ENCODE peak calls at places on chromosomes 16 and 17, in nine cellular contexts. H is GM12892, M is GM12878, S is body of pancreas, L is esophagus squamous epithelium, F is suprapubic skin, Y is Peyer's patch, A is heart left ventricle, C is IMR-90. I is an unnamed sample.

GRCh38 chr17:57906910-57907309 is 48.3 kb downstream of the CUEDC1 start:
- DNase-seq in H (no peak), M (no peak), S (no peak), L (no peak), F (no peak), Y (no peak), A (no peak), C (no peak), I (no peak)

GRCh38 chr16:51268237-51268636 is 117.2 kb upstream of the SALL1 start:
- DNase-seq in H (no peak), M (no peak), S (no peak), L (no peak), F (no peak), Y (no peak), A (no peak), C (no peak), I (no peak)

GRCh38 chr17:4986951-4987766 is at the start of gene CAMTA2:
- DNase-seq in H (peak), M (no peak), S (peak), L (no peak), F (peak), Y (peak), A (peak), C (peak), I (peak)

GRCh38 chr16:68069511-68070248 is 15.5 kb upstream of the NFATC3 start:
- DNase-seq in H (no peak), M (no peak), S (peak), L (no peak), F (peak), Y (no peak), A (peak), C (no peak), I (no peak)

GRCh38 chr17:61337247-61337812 is 62.3 kb upstream of the TBX2 start:
- DNase-seq in H (no peak), M (no peak), S (no peak), L (no peak), F (no peak), Y (no peak), A (no peak), C (no peak), I (no peak)

GRCh38 chr17:60106377-60107059 is 27.8 kb upstream of the HEATR6 start:
- DNase-seq in H (no peak), M (no peak), S (no peak), L (no peak), F (no peak), Y (no peak), A (no peak), C (peak), I (no peak)

GRCh38 chr16:63422633-63423032 is 1386.4 kb upstream of the CDH8 start:
- DNase-seq in H (no peak), M (no peak), S (no peak), L (no peak), F (no peak), Y (no peak), A (no peak), C (no peak), I (no peak)

GRCh38 chr17:76063880-76064546 is 8.3 kb downstream of the SRP68 start:
- DNase-seq in H (no peak), M (no peak), S (no peak), L (no peak), F (no peak), Y (peak), A (no peak), C (no peak), I (no peak)

GRCh38 chr17:17182601-17183136 is 23.5 kb downstream of the PLD6 start:
- DNase-seq in H (no peak), M (no peak), S (no peak), L (no peak), F (no peak), Y (peak), A (no peak), C (no peak), I (no peak)

GRCh38 chr16:4067262-4068001 is 48.8 kb downstream of the ADCY9 start:
- DNase-seq in H (no peak), M (no peak), S (no peak), L (no peak), F (peak), Y (no peak), A (no peak), C (peak), I (peak)

GRCh38 chr17:79997004-79997673 is 38.5 kb downstream of the TBC1D16 start:
- DNase-seq in H (no peak), M (peak), S (no peak), L (peak), F (no peak), Y (peak), A (no peak), C (no peak), I (no peak)

GRCh38 chr16:49602201-49603041 is 228.8 kb downstream of the C16orf78 start:
- DNase-seq in H (no peak), M (no peak), S (no peak), L (no peak), F (no peak), Y (no peak), A (no peak), C (no peak), I (no peak)

GRCh38 chr17:77229786-77230435 is 89.1 kb downstream of the SEC14L1 start:
- DNase-seq in H (no peak), M (no peak), S (no peak), L (no peak), F (no peak), Y (no peak), A (no peak), C (no peak), I (no peak)

GRCh38 chr16:10093564-10093963 is 88.7 kb downstream of the GRIN2A start:
- DNase-seq in H (no peak), M (no peak), S (no peak), L (no peak), F (no peak), Y (no peak), A (no peak), C (no peak), I (no peak)

GRCh38 chr17:7308625-7309433 is 1.4 kb downstream of the EIF5A start:
- DNase-seq in H (peak), M (peak), S (peak), L (no peak), F (no peak), Y (peak), A (peak), C (peak), I (peak)
- TF ChIP-seq POLR2A in H (peak), M (peak), S (peak), L (peak), F (peak), Y (peak), A (no peak), C (peak), I (no peak)

GRCh38 chr17:45342306-45342705 is 25.5 kb upstream of the MAP3K14 start:
- DNase-seq in H (no peak), M (no peak), S (no peak), L (no peak), F (peak), Y (no peak), A (no peak), C (no peak), I (peak)
- TF ChIP-seq POLR2A in H (no peak), M (no peak), S (no peak), L (no peak), F (no peak), Y (no peak), A (no peak), C (no peak), I (no peak)

DNA sequence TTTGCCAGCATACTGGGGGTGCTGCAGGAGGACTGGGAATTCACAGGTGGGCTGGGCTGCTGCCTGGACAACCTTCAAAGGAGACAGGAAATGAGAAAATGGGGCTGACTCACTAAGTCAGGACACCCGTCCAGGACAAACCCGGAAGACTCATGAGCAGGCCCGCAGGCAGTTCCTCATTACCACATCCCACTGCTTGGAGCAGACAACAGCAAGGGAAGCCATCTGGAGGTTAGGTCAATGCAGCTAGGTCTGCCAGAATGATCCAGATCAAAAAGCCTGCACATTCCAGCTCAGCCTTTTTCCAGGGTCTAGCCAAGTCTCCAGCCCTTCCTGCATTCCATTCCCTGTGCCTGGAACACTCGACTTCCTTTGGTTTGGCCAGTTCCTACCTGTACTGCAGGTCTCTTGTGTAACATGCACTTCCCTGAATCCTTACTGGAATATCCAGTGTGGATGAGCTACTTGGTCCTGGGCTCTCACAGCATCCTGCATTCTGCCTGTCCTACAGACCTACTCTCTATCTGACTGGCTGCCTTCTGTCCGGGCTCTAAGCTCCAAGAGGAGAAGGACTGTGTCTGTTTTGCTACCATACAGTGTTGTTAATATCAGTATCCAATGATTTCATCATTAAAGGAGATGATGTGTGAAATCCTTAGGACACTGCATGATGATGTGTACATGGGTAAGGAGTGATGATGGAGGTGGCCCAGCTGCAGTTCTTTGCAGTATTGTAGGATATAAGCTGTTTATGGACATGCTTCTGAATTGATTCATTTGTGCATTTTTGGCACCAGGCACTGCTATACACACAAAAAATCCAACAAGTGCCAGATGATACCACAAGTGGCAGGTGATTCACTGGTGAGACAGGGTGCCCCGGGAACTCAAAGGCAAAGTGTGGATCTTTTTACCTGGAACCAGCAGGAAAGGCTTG is 536.7 kb upstream of the CDH11 start:
- DNase-seq in H (no peak), M (no peak), S (no peak), L (no peak), F (no peak), Y (no peak), A (no peak), C (peak), I (no peak)
- TF ChIP-seq POLR2A in H (no peak), M (no peak), S (no peak), L (no peak), F (no peak), Y (no peak), A (no peak), C (no peak), I (no peak)

DNA sequence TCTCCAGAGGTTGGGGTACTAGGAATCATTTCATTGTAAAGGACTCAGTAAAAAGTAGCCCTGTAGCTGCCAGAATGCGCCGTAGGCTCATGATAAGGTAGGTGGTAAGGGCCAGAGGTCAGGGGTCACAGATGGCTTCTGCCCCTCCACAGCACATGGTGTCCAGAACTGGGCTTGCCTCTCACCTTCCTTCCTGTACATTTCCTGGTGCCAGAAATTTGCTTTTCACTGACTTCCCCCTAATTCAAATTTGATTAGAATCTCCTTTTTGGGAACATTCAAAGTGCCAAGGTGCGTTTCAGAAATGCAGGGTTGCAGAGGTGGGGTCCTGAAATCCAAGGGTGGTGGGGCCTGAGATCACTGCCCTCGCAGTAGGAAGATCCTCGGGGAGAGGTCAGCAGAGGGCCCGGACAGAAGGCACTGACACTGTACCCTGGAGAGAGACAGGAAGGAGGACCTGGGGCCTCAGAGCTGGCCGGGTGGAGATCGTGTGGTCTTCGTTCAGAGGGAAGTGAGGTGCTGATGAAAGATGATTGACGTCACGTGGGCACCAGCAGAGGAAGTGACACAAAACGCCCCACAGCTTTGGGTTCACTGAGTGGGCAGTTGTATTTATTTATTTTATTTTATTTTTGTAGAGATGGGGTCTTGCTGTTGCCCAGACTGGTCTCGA is 25.5 kb upstream of the METRNL start:
- DNase-seq in H (no peak), M (no peak), S (no peak), L (no peak), F (no peak), Y (peak), A (peak), C (no peak), I (peak)
- TF ChIP-seq POLR2A in H (no peak), M (no peak), S (peak), L (no peak), F (no peak), Y (no peak), A (no peak), C (no peak), I (no peak)

DNA sequence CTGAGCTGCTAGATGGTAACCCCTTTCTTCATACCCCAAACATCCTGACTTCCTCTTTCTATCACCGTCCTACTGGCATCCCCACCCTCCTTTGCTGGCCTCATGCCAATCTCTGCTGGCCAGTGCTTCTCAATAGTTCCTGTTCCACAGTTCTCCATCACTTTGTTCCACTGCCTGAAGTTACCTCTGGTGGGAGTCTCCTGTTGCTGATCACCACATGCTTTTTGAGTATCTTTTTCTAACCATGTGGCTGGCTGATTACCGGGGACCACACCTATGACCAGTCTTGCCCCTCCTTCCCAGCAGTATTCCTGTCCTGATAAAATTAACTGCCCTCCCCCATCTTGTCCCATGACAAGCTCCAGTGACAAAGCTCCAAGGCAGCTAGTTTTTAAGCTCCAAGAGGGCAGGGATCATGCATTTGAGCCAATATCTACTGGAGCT is 380.4 kb upstream of the CCL2 start:
- DNase-seq in H (no peak), M (no peak), S (peak), L (no peak), F (no peak), Y (no peak), A (no peak), C (no peak), I (no peak)
- TF ChIP-seq POLR2A in H (no peak), M (no peak), S (no peak), L (no peak), F (no peak), Y (no peak), A (no peak), C (no peak), I (no peak)

I was measured in sigmoid colon.